ENCODE peak calls at places on chromosome X, in ten cellular contexts. D is pons; C is activated CD8-positive, alpha-beta memory T cell treated with anti-CD3 and anti-CD28 coated beads for 1 hour; E is RWPE1; X is islet precursor cell; J is MG63; K is stimulated activated CD4-positive, alpha-beta T cell treated with anti-CD3 and anti-CD28 coated beads, Interleukin-4, amount 100 ng/mL, for 4 hours; Q is AG08396; B is GF-D8; I is adipocyte. W is an unnamed sample.

GRCh38 chrX:15498741-15499140 is 1.9 kb upstream of the BMX start:
- DNase-seq in Q (no peak), J (no peak), D (no peak), X (no peak), C (no peak), K (no peak), I (no peak), B (no peak), E (no peak), W (no peak)

GRCh38 chrX:147378767-147379166 is 533.0 kb upstream of the FMR1 start:
- DNase-seq in C (no peak), X (no peak), K (no peak), D (no peak), J (no peak), B (no peak), I (no peak), Q (no peak), E (no peak), W (no peak)

GRCh38 chrX:8323356-8323755 is 141.3 kb upstream of the VCX3B start:
- DNase-seq in X (no peak), Q (no peak), J (no peak), K (no peak), I (no peak), C (no peak), D (no peak), E (no peak), B (no peak), W (no peak)

GRCh38 chrX:34559325-34559724 is 97.8 kb downstream of the TMEM47 start:
- DNase-seq in X (peak; percentile 71), B (no peak), D (no peak), I (no peak), C (no peak), K (no peak), E (peak; percentile 1), Q (peak; percentile 2), J (no peak), W (no peak)

GRCh38 chrX:10007604-10008003 is 40.4 kb downstream of the CLDN34 start:
- DNase-seq in X (no peak), C (no peak), J (no peak), B (no peak), D (no peak), Q (peak; percentile 15), E (no peak), I (peak; percentile 40), K (no peak), W (no peak)

GRCh38 chrX:39830414-39830813 is 267.3 kb downstream of the BCOR start:
- DNase-seq in B (no peak), I (no peak), J (no peak), K (no peak), E (no peak), X (no peak), D (no peak), C (no peak), Q (no peak), W (no peak)

GRCh38 chrX:80014141-80014940 is at the start of gene TBX22:
- DNase-seq in D (no peak), I (no peak), Q (no peak), K (no peak), J (no peak), B (no peak), C (no peak), X (peak; percentile 63), E (no peak), W (no peak)

GRCh38 chrX:22389544-22390243 is 117.0 kb downstream of the CBLL2 start:
- DNase-seq in B (no peak), D (no peak), K (no peak), I (peak; percentile 60), E (peak; percentile 23), C (no peak), J (peak; percentile 49), Q (peak; percentile 26), X (no peak), W (no peak)

GRCh38 chrX:63855896-63856295 is 70.9 kb upstream of the ARHGEF9 start:
- DNase-seq in E (no peak), D (no peak), K (no peak), I (peak; percentile 53), B (no peak), Q (peak; percentile 25), X (no peak), C (no peak), J (peak; percentile 5), W (no peak)

GRCh38 chrX:100435726-100436125 is 25.7 kb upstream of the PCDH19 start:
- DNase-seq in E (no peak), Q (no peak), B (no peak), J (no peak), I (no peak), K (no peak), D (no peak), X (no peak), C (no peak), W (no peak)

GRCh38 chrX:14529288-14529989 is at the start of gene GLRA2:
- DNase-seq in E (peak; percentile 18), X (peak; percentile 58), C (no peak), B (no peak), J (no peak), Q (peak; percentile 11), D (peak; percentile 4), I (peak; percentile 51), K (no peak), W (no peak)

GRCh38 chrX:119398587-119398973 is 556 bp upstream of the SLC25A43 start:
- DNase-seq in Q (no peak), C (no peak), K (no peak), X (no peak), J (no peak), B (no peak), I (peak; percentile 32), D (no peak), E (no peak), W (no peak)

GRCh38 chrX:25998687-25999086 is 139.5 kb upstream of the MAGEB18 start:
- DNase-seq in B (no peak), J (no peak), K (no peak), C (no peak), Q (no peak), I (no peak), E (no peak), X (no peak), D (no peak), W (no peak)

GRCh38 chrX:29487214-29487613 is 728.1 kb upstream of the MAGEB2 start:
- DNase-seq in X (no peak), Q (no peak), J (no peak), E (no peak), D (no peak), I (no peak), K (no peak), B (no peak), C (no peak), W (no peak)

GRCh38 chrX:138847930-138848329 is 136.4 kb upstream of the FGF13 start:
- DNase-seq in D (peak; percentile 2), B (no peak), K (no peak), X (no peak), C (no peak), E (no peak), Q (no peak), I (no peak), J (no peak), W (no peak)

W was measured in stimulated activated naive B cell treated with anti-CD40 and anti-IgM and Interleukin-4, amounts not matched to agents 10 μg/mL and 1 μg/mL and 100 μg/mL, for 72 hours.